ENCODE peak calls at places on chromosomes 1 and 21, in eight cellular contexts. C is transverse colon; T is uterus; O is CD4-positive, CD25-positive, alpha-beta regulatory T cell; Y is colonic mucosa; L is trophoblast cell; K is fibroblast of lung; H is WERI-Rb-1. P is an unnamed sample.

GRCh38 chr1:64935551-64936158 is 30.7 kb downstream of the JAK1 start:
- DNase-seq in O (no peak), L (no peak), H (no peak), C (peak; percentile 40), K (no peak), Y (no peak), T (no peak), P (no peak)

GRCh38 chr1:83882906-83883305 is 116.0 kb downstream of the TTLL7 start:
- DNase-seq in C (peak; percentile 14), K (peak; percentile 56), Y (peak; percentile 28), T (no peak), L (no peak), O (no peak), H (peak; percentile 19), P (peak; percentile 45)

GRCh38 chr1:82534996-82535395 is 734.3 kb downstream of the ADGRL2 start:
- DNase-seq in K (peak; percentile 37), T (no peak), Y (no peak), C (no peak), H (no peak), O (no peak), L (no peak), P (no peak)

GRCh38 chr21:34707876-34708325 is 39.1 kb downstream of the CLIC6 start:
- DNase-seq in K (no peak), L (no peak), T (no peak), C (no peak), O (no peak), Y (no peak), H (no peak), P (no peak)

GRCh38 chr1:161069201-161069685 is 448 bp downstream of the ARHGAP30 start:
- DNase-seq in H (no peak), K (no peak), Y (no peak), C (no peak), T (no peak), L (no peak), O (no peak), P (no peak)

GRCh38 chr1:179047637-179048002 is 21.9 kb downstream of the FAM20B start:
- DNase-seq in T (no peak), Y (no peak), C (no peak), H (no peak), O (no peak), K (peak; percentile 70), L (no peak), P (no peak)

GRCh38 chr1:100722211-100722610 is 2.7 kb downstream of the VCAM1 start:
- DNase-seq in T (no peak), O (no peak), Y (no peak), K (no peak), L (no peak), C (no peak), H (no peak), P (no peak)

GRCh38 chr1:85992756-85993155 is 163.8 kb downstream of the COL24A1 start:
- DNase-seq in H (no peak), T (no peak), Y (no peak), K (peak; percentile 67), L (no peak), O (no peak), C (no peak), P (no peak)

GRCh38 chr21:37071561-37072238 is 1.2 kb downstream of the PIGP start:
- DNase-seq in H (peak; percentile 84), Y (peak; percentile 65), C (peak; percentile 64), T (peak; percentile 70), L (peak; percentile 24), O (no peak), K (peak; percentile 77), P (peak; percentile 71)

GRCh38 chr1:197199923-197200467 is 53.5 kb upstream of the ASPM start:
- DNase-seq in Y (no peak), K (no peak), T (no peak), L (no peak), H (no peak), O (no peak), C (no peak), P (no peak)

GRCh38 chr21:45073301-45074047 is 906 bp upstream of the ADARB1 start:
- DNase-seq in H (peak; percentile 55), C (peak; percentile 24), Y (peak; percentile 38), K (no peak), T (no peak), L (peak; percentile 33), O (no peak), P (peak; percentile 48)

GRCh38 chr1:26543444-26543835 is 13.9 kb downstream of the RPS6KA1 start:
- DNase-seq in H (no peak), T (no peak), O (no peak), L (no peak), K (no peak), C (no peak), Y (no peak), P (no peak)

GRCh38 chr1:158146739-158147138 is 34.0 kb upstream of the CD1D start:
- DNase-seq in K (no peak), O (no peak), C (no peak), Y (no peak), L (no peak), T (no peak), H (no peak), P (no peak)

GRCh38 chr1:87024936-87025537 is 110.6 kb downstream of the HS2ST1 start:
- DNase-seq in C (no peak), H (no peak), L (no peak), K (peak; percentile 21), Y (no peak), T (no peak), O (no peak), P (peak; percentile 6)

GRCh38 chr1:156711011-156711817 is 5.8 kb upstream of the CRABP2 start:
- DNase-seq in Y (no peak), C (no peak), L (no peak), O (no peak), H (peak; percentile 89), K (peak; percentile 36), T (peak; percentile 59), P (no peak)

GRCh38 chr1:1124508-1124785 is 8.6 kb upstream of the C1orf159 start:
- DNase-seq in O (no peak), Y (peak; percentile 77), H (no peak), C (peak; percentile 72), L (no peak), K (no peak), T (no peak), P (no peak)

GRCh38 chr1:205179842-205180241 is 31.7 kb downstream of the DSTYK start:
- DNase-seq in C (no peak), K (no peak), T (no peak), L (no peak), Y (no peak), O (no peak), H (no peak), P (no peak)

GRCh38 chr1:7454052-7454815 is 316.9 kb upstream of the VAMP3 start:
- DNase-seq in T (no peak), C (peak; percentile 16), K (peak; percentile 19), H (peak; percentile 76), Y (peak; percentile 28), L (no peak), O (no peak), P (no peak)

DNA sequence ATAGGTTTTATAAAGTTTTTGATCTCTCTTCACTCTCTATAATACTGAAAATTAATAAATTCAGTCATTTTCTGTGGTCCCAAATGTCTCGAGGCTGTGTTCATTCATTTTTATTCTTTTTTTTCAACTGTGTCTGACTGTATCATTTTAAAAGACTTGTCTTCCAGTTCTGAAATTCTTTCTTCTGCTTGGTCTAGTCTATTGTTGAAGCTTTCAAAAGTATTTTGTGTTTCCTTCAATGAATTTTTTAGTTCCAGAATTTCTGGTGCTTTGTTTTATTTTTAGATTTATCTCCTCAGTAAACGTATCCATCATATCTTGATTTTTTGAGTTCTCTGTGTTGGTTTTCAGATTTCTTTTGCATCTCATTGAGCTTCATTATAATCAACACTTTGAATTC is 161.0 kb upstream of the CHRM3 start:
- DNase-seq in Y (no peak), H (no peak), L (no peak), O (no peak), C (no peak), K (no peak), T (no peak), P (no peak)
- H3K9me3 ChIP-seq in Y (no peaks in the 10 kb centered on the region), H (peaks cover 17% of the 10 kb centered on the region), L (peaks cover 4% of the 10 kb centered on the region), O (peaks cover 2% of the 10 kb centered on the region), C (peaks cover 14% of the 10 kb centered on the region), K (no peaks in the 10 kb centered on the region), T (no peaks in the 10 kb centered on the region), P (peaks cover 4% of the 10 kb centered on the region)

DNA sequence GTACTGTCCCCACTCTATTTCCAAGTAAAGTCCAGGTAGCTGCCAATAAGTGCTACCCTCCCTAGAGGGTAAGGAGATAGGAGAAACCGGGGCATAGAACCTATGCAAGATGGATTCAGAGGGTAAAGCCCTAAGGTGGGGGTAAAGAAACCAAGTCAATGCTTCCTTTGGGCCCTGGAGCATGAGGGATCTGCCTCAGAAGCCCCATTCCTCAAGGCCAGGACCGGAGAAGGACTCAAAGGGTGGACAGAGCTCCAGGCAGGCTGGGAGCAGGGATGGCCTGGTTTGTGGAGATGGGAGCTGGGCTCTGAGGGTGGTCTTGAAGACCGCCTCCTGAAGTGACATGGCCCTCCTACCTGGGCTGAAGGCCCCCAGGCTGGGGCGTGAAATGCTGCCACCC is 3.9 kb downstream of the EPHA2 start:
- DNase-seq in H (no peak), K (no peak), L (no peak), C (no peak), O (no peak), Y (no peak), T (no peak), P (no peak)
- H3K27ac ChIP-seq in H (no peak overlapping the region), K (peak overlapping the region; percentile 68), L (peak overlapping the region; percentile 58), C (peak overlapping the region; percentile 85), O (no peak overlapping the region), Y (no peak overlapping the region), T (peak overlapping the region; percentile 92), P (peak overlapping the region; percentile 36)

DNA sequence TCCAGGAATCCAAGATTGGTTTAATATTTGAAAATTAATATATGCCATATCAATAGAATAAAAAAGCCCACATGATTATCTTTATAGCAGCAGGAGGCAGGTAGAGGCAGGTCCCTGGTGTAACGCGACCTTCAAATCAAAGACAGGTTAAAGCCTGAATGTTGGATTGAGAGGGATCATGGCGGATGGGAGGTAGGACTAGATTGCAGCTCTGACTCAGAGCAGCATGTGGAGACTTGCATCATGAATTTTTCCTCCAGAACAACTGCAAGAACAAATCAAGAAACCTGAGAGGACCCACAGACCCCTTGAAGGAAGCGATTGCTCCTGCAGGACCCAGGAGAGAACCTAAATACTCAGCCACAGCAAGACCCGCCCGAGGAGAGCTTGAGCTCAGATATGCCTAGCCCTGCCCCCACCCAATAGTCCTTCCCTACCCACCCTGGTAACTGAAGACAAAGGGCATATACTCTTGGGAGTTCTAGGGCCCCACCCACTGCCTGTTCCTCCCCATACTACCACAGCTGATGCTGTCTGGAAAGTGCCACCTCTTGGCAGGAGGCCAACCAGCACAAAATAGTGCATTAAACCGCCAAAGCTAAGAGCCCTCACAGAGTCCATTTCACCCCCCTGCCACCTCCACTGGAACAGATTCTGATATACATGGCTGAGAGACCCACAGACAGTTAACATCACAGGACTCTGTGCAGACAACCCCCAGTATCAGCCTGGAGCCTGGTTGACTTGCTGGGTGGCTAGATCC is 19.5 kb downstream of the S100B start:
- DNase-seq in Y (no peak), L (no peak), C (peak; percentile 17), T (no peak), H (no peak), O (no peak), K (no peak), P (peak; percentile 61)
- H3K9me3 ChIP-seq in Y (no peaks in the 10 kb centered on the region), L (peaks cover 19% of the 10 kb centered on the region), C (peaks cover 19% of the 10 kb centered on the region), T (no peaks in the 10 kb centered on the region), H (peaks cover 36% of the 10 kb centered on the region), O (peaks cover 21% of the 10 kb centered on the region), K (no peaks in the 10 kb centered on the region), P (peaks cover 8% of the 10 kb centered on the region)

DNA sequence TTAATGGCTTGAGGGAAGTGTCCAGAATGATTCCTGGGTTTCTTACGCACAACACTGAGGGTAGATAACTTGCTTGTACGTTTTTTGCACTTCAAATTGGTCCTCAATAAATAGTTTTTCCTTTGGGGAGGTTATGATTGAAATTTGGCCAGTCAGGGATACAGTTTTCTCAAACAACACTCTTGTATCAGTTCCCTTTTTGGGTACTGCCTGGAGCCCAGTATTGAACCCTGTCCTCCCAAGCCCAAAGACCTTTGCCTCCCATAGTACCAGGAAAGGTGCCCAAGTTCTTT is 369 bp upstream of the PHACTR4 start:
- DNase-seq in L (no peak), O (no peak), C (no peak), Y (no peak), K (no peak), T (no peak), H (no peak), P (no peak)
- H3K27ac ChIP-seq in L (peak overlapping the region; percentile 80), O (peak overlapping the region; percentile 74), C (peak overlapping the region; percentile 98), Y (peak overlapping the region; percentile 97), K (peak overlapping the region; percentile 87), T (peak overlapping the region; percentile 92), H (peak overlapping the region; percentile 92), P (peak overlapping the region; percentile 88)